ENCODE peak calls at places on chromosomes 16 and 17, in eight cellular contexts. U is fibroblast of lung, X is WTC11, S is cardiac muscle cell, I is colonic mucosa, D is cardiac fibroblast, B is A673, N is uterus. Q is an unnamed sample.

GRCh38 chr16:82658796-82659195 is 32.0 kb downstream of the CDH13 start:
- DNase-seq in U (no peak), X (no peak), S (no peak), I (no peak), D (no peak), B (no peak), N (no peak), Q (no peak)

GRCh38 chr17:17434477-17434876 is 42.3 kb upstream of the MED9 start:
- DNase-seq in U (no peak), X (no peak), S (no peak), I (no peak), D (no peak), B (no peak), N (no peak), Q (no peak)

GRCh38 chr16:14146445-14146844 is 75.3 kb downstream of the MRTFB start:
- DNase-seq in U (peak; percentile 22), X (no peak), S (no peak), I (no peak), D (no peak), B (no peak), N (no peak), Q (no peak)

GRCh38 chr16:56282455-56282854 is 91.2 kb downstream of the GNAO1 start:
- DNase-seq in U (no peak), X (no peak), S (no peak), I (no peak), D (no peak), B (no peak), N (no peak), Q (no peak)

GRCh38 chr16:7369181-7369580 is 36.5 kb downstream of the RBFOX1 start:
- DNase-seq in U (no peak), X (no peak), S (no peak), I (no peak), D (no peak), B (no peak), N (no peak), Q (no peak)

GRCh38 chr17:301681-302299 is 50.8 kb downstream of the RPH3AL start:
- DNase-seq in U (no peak), X (no peak), S (peak; percentile 54), I (peak; percentile 51), D (peak; percentile 19), B (no peak), N (peak; percentile 20), Q (no peak)

GRCh38 chr16:12455287-12455798 is 348.3 kb downstream of the CPPED1 start:
- DNase-seq in U (peak; percentile 49), X (peak; percentile 81), S (peak; percentile 67), I (peak; percentile 45), D (peak; percentile 61), B (peak; percentile 53), N (no peak), Q (no peak)

GRCh38 chr17:179721-180379 is 1.6 kb downstream of the DOC2B start:
- DNase-seq in U (no peak), X (peak; percentile 28), S (no peak), I (no peak), D (no peak), B (no peak), N (no peak), Q (no peak)

GRCh38 chr16:11955713-11956123 is 9.3 kb upstream of the TNFRSF17 start:
- DNase-seq in U (peak; percentile 76), X (no peak), S (peak; percentile 71), I (no peak), D (peak; percentile 79), B (peak; percentile 74), N (no peak), Q (no peak)

GRCh38 chr17:77709594-77709993 is 248.9 kb upstream of the TNRC6C start:
- DNase-seq in U (no peak), X (no peak), S (no peak), I (peak; percentile 5), D (no peak), B (no peak), N (no peak), Q (no peak)

GRCh38 chr17:53253956-53254597 is 568.6 kb upstream of the KIF2B start:
- DNase-seq in U (no peak), X (no peak), S (no peak), I (no peak), D (no peak), B (no peak), N (no peak), Q (no peak)

GRCh38 chr17:57966246-57966645 is 11.0 kb upstream of the CUEDC1 start:
- DNase-seq in U (no peak), X (no peak), S (no peak), I (no peak), D (no peak), B (no peak), N (no peak), Q (no peak)

GRCh38 chr16:84836234-84836647 is 16.5 kb downstream of the CRISPLD2 start:
- DNase-seq in U (peak; percentile 100), X (peak; percentile 60), S (peak; percentile 100), I (no peak), D (peak; percentile 100), B (peak; percentile 15), N (peak; percentile 98), Q (peak; percentile 52)

GRCh38 chr17:78595135-78595810 is 18.1 kb upstream of the DNAH17 start:
- DNase-seq in U (no peak), X (no peak), S (no peak), I (no peak), D (no peak), B (no peak), N (no peak), Q (no peak)

GRCh38 chr16:85662036-85662812 is 26.5 kb downstream of the GINS2 start:
- DNase-seq in U (no peak), X (no peak), S (no peak), I (no peak), D (no peak), B (no peak), N (no peak), Q (no peak)

GRCh38 chr16:57000271-57001025 is 11.1 kb downstream of the NLRC5 start:
- DNase-seq in U (peak; percentile 87), X (no peak), S (peak; percentile 83), I (no peak), D (peak; percentile 96), B (peak; percentile 49), N (peak; percentile 81), Q (no peak)

GRCh38 chr16:89185062-89185751 is 13.7 kb downstream of the CDH15 start:
- DNase-seq in U (no peak), X (no peak), S (no peak), I (peak; percentile 12), D (no peak), B (no peak), N (no peak), Q (no peak)

GRCh38 chr16:84340305-84341040 is 27.9 kb upstream of the ATP2C2 start:
- DNase-seq in U (no peak), X (no peak), S (peak; percentile 21), I (peak; percentile 86), D (peak; percentile 2), B (no peak), N (no peak), Q (no peak)

GRCh38 chr17:75829747-75830146 is 14.5 kb downstream of the UNC13D start:
- DNase-seq in U (no peak), X (no peak), S (no peak), I (no peak), D (no peak), B (no peak), N (no peak), Q (no peak)

GRCh38 chr17:74260525-74260850 is 13.5 kb upstream of the DNAI2 start:
- DNase-seq in U (no peak), X (peak; percentile 35), S (no peak), I (no peak), D (no peak), B (no peak), N (no peak), Q (no peak)

GRCh38 chr17:17900615-17901520 is 64.1 kb upstream of the SREBF1 start:
- DNase-seq in U (peak; percentile 99), X (no peak), S (peak; percentile 98), I (peak; percentile 80), D (peak; percentile 95), B (peak; percentile 69), N (peak; percentile 91), Q (no peak)

GRCh38 chr16:83533193-83533592 is 274.6 kb upstream of the HSBP1 start:
- DNase-seq in U (no peak), X (no peak), S (no peak), I (no peak), D (peak; percentile 71), B (no peak), N (no peak), Q (no peak)

GRCh38 chr16:77359065-77359502 is 75.8 kb downstream of the ADAMTS18 start:
- DNase-seq in U (peak; percentile 26), X (no peak), S (peak; percentile 16), I (no peak), D (peak; percentile 89), B (no peak), N (no peak), Q (no peak)

GRCh38 chr16:24685539-24686432 is 43.7 kb upstream of the TNRC6A start:
- DNase-seq in U (peak; percentile 76), X (peak; percentile 47), S (peak; percentile 93), I (peak; percentile 30), D (peak; percentile 86), B (no peak), N (peak; percentile 85), Q (no peak)

GRCh38 chr17:58337126-58337599 is 8.6 kb upstream of the TSPOAP1 start:
- DNase-seq in U (no peak), X (no peak), S (no peak), I (no peak), D (no peak), B (no peak), N (no peak), Q (no peak)

GRCh38 chr16:4694664-4695451 is 1.5 kb downstream of the NUDT16L1 start:
- DNase-seq in U (no peak), X (no peak), S (peak; percentile 11), I (no peak), D (no peak), B (no peak), N (peak; percentile 45), Q (no peak)
- TF ChIP-seq CTCF in U (peak; percentile 10), X (no peak), S (no peak), I (no peak), D (no peak), B (no peak), N (no peak), Q (no peak)

GRCh38 chr17:1399679-1400512 is at the start of gene YWHAE:
- DNase-seq in U (peak; percentile 93), X (peak; percentile 99), S (peak; percentile 97), I (peak; percentile 98), D (peak; percentile 95), B (peak; percentile 99), N (peak; percentile 97), Q (peak; percentile 90)
- TF ChIP-seq CTCF in U (no peak), X (no peak), S (no peak), I (no peak), D (no peak), B (no peak), N (no peak), Q (no peak)

DNA sequence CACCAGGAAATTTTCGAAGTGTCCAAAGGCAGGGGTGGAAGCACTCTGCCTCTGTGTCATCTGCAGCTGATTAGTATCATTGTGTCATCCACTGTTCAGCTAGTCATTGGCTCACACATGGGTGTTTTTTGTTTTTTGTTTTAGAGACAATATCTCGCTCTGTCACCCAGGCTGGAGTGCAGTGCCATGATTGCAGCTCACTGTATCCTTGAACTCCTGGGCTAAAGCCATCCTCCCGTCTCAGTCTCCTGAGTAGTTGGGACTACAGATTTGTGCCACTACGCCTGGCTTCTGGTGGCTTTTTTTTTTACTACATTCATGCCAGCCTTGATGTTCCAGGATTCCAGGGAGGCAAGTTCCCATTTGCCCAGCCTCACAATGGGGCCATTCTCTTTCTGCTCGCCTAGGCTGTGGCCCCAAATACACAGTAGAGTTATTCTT is 32.5 kb upstream of the MYO18A start:
- DNase-seq in U (no peak), X (no peak), S (no peak), I (no peak), D (no peak), B (no peak), N (no peak), Q (no peak)
- TF ChIP-seq CTCF in U (no peak), X (no peak), S (no peak), I (no peak), D (no peak), B (no peak), N (no peak), Q (no peak)

GRCh38 chr16:658679-659571 is 9.0 kb upstream of the RHOT2 start:
- DNase-seq in U (no peak), X (no peak), S (no peak), I (no peak), D (no peak), B (no peak), N (no peak), Q (no peak)
- TF ChIP-seq CTCF in U (no peak), X (no peak), S (peak; percentile 15), I (no peak), D (no peak), B (peak; percentile 13), N (no peak), Q (no peak)

Q was measured in omental fat pad.